ENCODE peak calls at places on chromosome 19, in four cellular contexts. W is A673, S is fibroblast of lung, P is right cardiac atrium. U is an unnamed sample.
A peak's percentile ranks its signal among the peaks of the same experiment; 100 is the strongest.

GRCh38 chr19:55176116-55176515 is 4.0 kb downstream of the SYT5 start:
- DNase-seq in W (no peak), S (no peak), P (no peak), U (no peak)

GRCh38 chr19:55646889-55647731 is 902 bp upstream of the CCDC106 start:
- DNase-seq in W (no peak), S (no peak), P (no peak), U (no peak)

GRCh38 chr19:51181913-51182419 is 39.9 kb downstream of the SIGLEC7 start:
- DNase-seq in W (peak; percentile 69), S (no peak), P (no peak), U (peak; percentile 70)

GRCh38 chr19:1255186-1256161 is 7.1 kb downstream of the MIDN start:
- DNase-seq in W (peak; percentile 51), S (no peak), P (no peak), U (peak; percentile 85)

GRCh38 chr19:31066385-31066784 is 282.9 kb downstream of the TSHZ3 start:
- DNase-seq in W (peak; percentile 86), S (peak; percentile 65), P (no peak), U (no peak)

GRCh38 chr19:48311384-48311783 is 14.0 kb upstream of the EMP3 start:
- DNase-seq in W (no peak), S (no peak), P (no peak), U (no peak)

GRCh38 chr19:16470911-16471811 is 609 bp downstream of the EPS15L1 start:
- DNase-seq in W (peak; percentile 43), S (peak; percentile 49), P (no peak), U (no peak)

GRCh38 chr19:47143322-47144073 is 12.9 kb downstream of the SAE1 start:
- DNase-seq in W (no peak), S (no peak), P (no peak), U (no peak)

GRCh38 chr19:35869327-35870123 is 1.2 kb downstream of the APLP1 start:
- DNase-seq in W (peak; percentile 97), S (peak; percentile 42), P (peak; percentile 88), U (peak; percentile 84)

GRCh38 chr19:41541990-41542584 is 33.9 kb upstream of the CEACAM21 start:
- DNase-seq in W (peak; percentile 82), S (peak; percentile 21), P (peak; percentile 71), U (peak; percentile 92)

GRCh38 chr19:49387936-49388372 is at the start of gene KASH5:
- DNase-seq in W (no peak), S (peak; percentile 52), P (peak; percentile 92), U (peak; percentile 95)

GRCh38 chr19:30320466-30320865 is 51.7 kb upstream of the ZNF536 start:
- DNase-seq in W (no peak), S (no peak), P (peak; percentile 4), U (no peak)

GRCh38 chr19:39030854-39031367 is 1.4 kb downstream of the FBXO27 start:
- DNase-seq in W (no peak), S (no peak), P (no peak), U (no peak)

GRCh38 chr19:14632286-14632685 is 42.4 kb downstream of the ADGRE3 start:
- DNase-seq in W (peak; percentile 65), S (peak; percentile 4), P (no peak), U (no peak)

GRCh38 chr19:15498156-15498858 is 10.0 kb upstream of the CYP4F22 start:
- DNase-seq in W (no peak), S (no peak), P (no peak), U (no peak)

GRCh38 chr19:41795031-41795461 is 1.3 kb upstream of the CEACAM3 start:
- DNase-seq in W (peak; percentile 81), S (peak; percentile 27), P (no peak), U (no peak)

GRCh38 chr19:1252221-1252817 is 3.9 kb downstream of the MIDN start:
- DNase-seq in W (no peak), S (peak; percentile 98), P (peak; percentile 97), U (peak; percentile 96)

GRCh38 chr19:17329061-17329767 is 5.4 kb downstream of the ANO8 start:
- DNase-seq in W (no peak), S (no peak), P (no peak), U (no peak)

GRCh38 chr19:18453269-18454024 is 15.5 kb upstream of the ISYNA1 start:
- DNase-seq in W (no peak), S (peak; percentile 43), P (no peak), U (no peak)

GRCh38 chr19:46784262-46785053 is 3.9 kb downstream of the SLC1A5 start:
- DNase-seq in W (peak; percentile 95), S (peak; percentile 93), P (peak; percentile 91), U (peak; percentile 90)

GRCh38 chr19:1568320-1569019 is at the start of gene MEX3D:
- DNase-seq in W (peak; percentile 84), S (peak; percentile 54), P (peak; percentile 93), U (peak; percentile 93)

GRCh38 chr19:44972802-44973201 is 17.6 kb downstream of the CLPTM1 start:
- DNase-seq in W (no peak), S (no peak), P (no peak), U (no peak)

GRCh38 chr19:616732-617526 is 16.4 kb downstream of the POLRMT start:
- DNase-seq in W (no peak), S (no peak), P (peak; percentile 55), U (no peak)

GRCh38 chr19:35260694-35261304 is 8.0 kb upstream of the USF2 start:
- DNase-seq in W (no peak), S (no peak), P (no peak), U (peak; percentile 55)

GRCh38 chr19:31592456-31592855 is 243.2 kb upstream of the TSHZ3 start:
- DNase-seq in W (no peak), S (no peak), P (no peak), U (no peak)

GRCh38 chr19:19106061-19106551 is 32.2 kb downstream of the TMEM161A start:
- DNase-seq in W (no peak), S (peak; percentile 14), P (peak; percentile 82), U (no peak)

GRCh38 chr19:10872551-10873107 is 1.3 kb downstream of the CARM1 start:
- DNase-seq in W (peak; percentile 39), S (no peak), P (no peak), U (no peak)

GRCh38 chr19:50869479-50869878 is 3.8 kb upstream of the KLK2 start:
- DNase-seq in W (no peak), S (no peak), P (no peak), U (no peak)

GRCh38 chr19:14835011-14835410 is at the start of the genes OR7A5 and OR7C1:
- DNase-seq in W (peak; percentile 46), S (peak; percentile 2), P (no peak), U (no peak)

GRCh38 chr19:7337380-7338194 is 11.2 kb upstream of the ARHGEF18 start:
- DNase-seq in W (no peak), S (no peak), P (no peak), U (peak; percentile 87)

GRCh38 chr19:41205995-41206394 is 13.0 kb downstream of the CYP2S1 start:
- DNase-seq in W (no peak), S (no peak), P (no peak), U (no peak)

GRCh38 chr19:39167461-39168257 is 29.1 kb upstream of the NCCRP1 start:
- DNase-seq in W (no peak), S (no peak), P (no peak), U (no peak)

GRCh38 chr19:4379383-4380253 is 20.7 kb downstream of the SH3GL1 start:
- DNase-seq in W (peak; percentile 57), S (no peak), P (peak; percentile 53), U (peak; percentile 87)

GRCh38 chr19:46890423-46891170 is 29.8 kb downstream of the ARHGAP35 start:
- DNase-seq in W (no peak), S (peak; percentile 87), P (no peak), U (no peak)

GRCh38 chr19:47353307-47353712 is 4.2 kb downstream of the DHX34 start:
- DNase-seq in W (no peak), S (no peak), P (peak; percentile 75), U (no peak)

GRCh38 chr19:57190301-57190700 is 999 bp upstream of the ZNF264 start:
- DNase-seq in W (no peak), S (no peak), P (no peak), U (no peak)
- H3K27ac ChIP-seq in W (no peak overlapping the region), S (no peak overlapping the region), P (no peak overlapping the region), U (no peak overlapping the region)

GRCh38 chr19:40190891-40191835 is at the start of gene MAP3K10:
- DNase-seq in W (peak; percentile 75), S (peak; percentile 61), P (peak; percentile 90), U (peak; percentile 94)

GRCh38 chr19:40193587-40193849 is 2.3 kb downstream of the MAP3K10 start:
- DNase-seq in W (no peak), S (no peak), P (no peak), U (no peak)

GRCh38 chr19:40192758-40193586 is 1.7 kb downstream of the MAP3K10 start:
- DNase-seq in W (peak; percentile 34), S (no peak), P (no peak), U (no peak)

DNA sequence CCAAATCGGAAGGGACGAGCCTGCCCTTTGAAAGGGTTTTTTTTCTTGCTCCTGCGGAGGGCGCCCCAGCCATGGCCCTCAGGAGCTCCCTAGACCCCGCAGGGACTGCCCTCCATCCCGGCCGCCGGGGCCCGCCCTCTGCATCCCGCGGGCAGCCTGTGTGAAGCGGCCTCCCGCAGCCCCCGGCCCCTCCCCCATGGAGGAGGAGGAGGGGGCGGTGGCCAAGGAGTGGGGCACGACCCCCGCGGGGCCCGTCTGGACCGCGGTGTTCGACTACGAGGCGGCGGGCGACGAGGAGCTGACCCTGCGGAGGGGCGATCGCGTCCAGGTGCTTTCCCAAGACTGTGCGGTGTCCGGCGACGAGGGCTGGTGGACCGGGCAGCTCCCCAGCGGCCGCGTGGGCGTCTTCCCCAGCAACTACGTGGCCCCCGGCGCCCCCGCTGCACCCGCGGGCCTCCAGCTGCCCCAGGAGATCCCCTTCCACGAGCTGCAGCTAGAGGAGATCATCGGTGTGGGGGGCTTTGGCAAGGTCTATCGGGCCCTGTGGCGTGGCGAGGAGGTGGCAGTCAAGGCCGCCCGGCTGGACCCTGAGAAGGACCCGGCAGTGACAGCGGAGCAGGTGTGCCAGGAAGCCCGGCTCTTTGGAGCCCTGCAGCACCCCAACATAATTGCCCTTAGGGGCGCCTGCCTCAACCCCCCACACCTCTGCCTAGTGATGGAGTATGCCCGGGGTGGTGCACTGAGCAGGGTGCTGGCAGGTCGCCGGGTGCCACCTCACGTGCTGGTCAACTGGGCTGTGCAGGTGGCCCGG is 815 bp downstream of the MAP3K10 start:
- DNase-seq in W (peak; percentile 18), S (peak; percentile 21), P (peak; percentile 72), U (peak; percentile 82)
- H3K27ac ChIP-seq in W (peak overlapping the region; percentile 57), S (peak overlapping the region; percentile 5), P (no peak overlapping the region), U (peak overlapping the region; percentile 96)

GRCh38 chr19:3107658-3108057 is 13.5 kb downstream of the GNA11 start:
- DNase-seq in W (no peak), S (no peak), P (peak; percentile 16), U (no peak)

GRCh38 chr19:3110126-3110825 is 16.1 kb downstream of the GNA11 start:
- DNase-seq in W (no peak), S (no peak), P (peak; percentile 52), U (no peak)

GRCh38 chr19:3111586-3112247 is 17.6 kb downstream of the GNA11 start:
- DNase-seq in W (no peak), S (no peak), P (peak; percentile 29), U (no peak)

GRCh38 chr19:3108775-3109174 is 14.6 kb downstream of the GNA11 start:
- DNase-seq in W (peak; percentile 77), S (peak; percentile 53), P (peak; percentile 78), U (peak; percentile 87)

DNA sequence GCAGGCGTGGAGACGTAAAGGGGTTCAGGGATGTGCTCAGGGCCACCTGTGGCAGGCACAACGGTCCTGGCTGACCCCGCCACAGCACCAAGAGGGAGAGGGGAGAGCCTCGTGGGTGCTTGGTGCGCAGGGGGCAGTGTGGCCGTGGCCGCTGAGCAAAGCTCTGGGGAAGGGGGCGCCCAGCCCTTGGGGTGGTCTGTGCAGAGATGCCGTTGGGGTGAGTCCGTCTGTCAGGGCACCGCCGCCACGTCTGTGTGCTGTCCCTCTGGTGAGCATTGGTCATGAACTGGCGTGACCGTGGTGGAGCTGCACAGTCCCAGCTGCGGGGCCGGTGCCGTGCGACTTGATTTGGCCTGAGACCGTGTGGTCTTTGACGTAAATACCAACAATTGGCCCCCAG is 15.3 kb downstream of the GNA11 start:
- DNase-seq in W (no peak), S (no peak), P (peak; percentile 58), U (no peak)
- H3K27ac ChIP-seq in W (no peak overlapping the region), S (no peak overlapping the region), P (no peak overlapping the region), U (no peak overlapping the region)

GRCh38 chr19:33296473-33297060 is 5.8 kb downstream of the CEBPA start:
- DNase-seq in W (no peak), S (no peak), P (peak; percentile 40), U (peak; percentile 71)
- H3K27ac ChIP-seq in W (no peak overlapping the region), S (no peak overlapping the region), P (no peak overlapping the region), U (peak overlapping the region; percentile 94)

U was measured in spleen.